ENCODE peak calls at places on chromosomes 12 and 14, in five cellular contexts. One of them, this sample, is unnamed.

GRCh38 chr12:127628655-127629054 is 638.3 kb upstream of the TMEM132C start:
- DNase-seq in K562: no peak
- DNase-seq in SK-N-SH: no peak
- DNase-seq in HepG2: no peak
- DNase-seq in HCT116: no peak
- DNase-seq in this sample: no peak

GRCh38 chr12:1551496-1551895 is 42.9 kb downstream of the FBXL14 start:
- DNase-seq in HCT116: no peak
- DNase-seq in SK-N-SH: no peak
- DNase-seq in HepG2: no peak
- DNase-seq in K562: no peak
- DNase-seq in this sample: no peak

GRCh38 chr14:23033801-23034497 is 751 bp downstream of the PSMB5 start:
- DNase-seq in HCT116: no peak
- DNase-seq in SK-N-SH: no peak
- DNase-seq in HepG2: no peak
- DNase-seq in K562: no peak
- DNase-seq in this sample: no peak

GRCh38 chr12:92402415-92402814 is 256.8 kb upstream of the BTG1 start:
- DNase-seq in HCT116: no peak
- DNase-seq in K562: no peak
- DNase-seq in SK-N-SH: no peak
- DNase-seq in HepG2: no peak
- DNase-seq in this sample: no peak

GRCh38 chr14:64788706-64789105 is 84.5 kb downstream of the PLEKHG3 start:
- DNase-seq in SK-N-SH: no peak
- DNase-seq in HCT116: peak
- DNase-seq in K562: no peak
- DNase-seq in HepG2: no peak
- DNase-seq in this sample: no peak

GRCh38 chr14:103890052-103890371 is 38.2 kb upstream of the TDRD9 start:
- DNase-seq in HepG2: no peak
- DNase-seq in SK-N-SH: no peak
- DNase-seq in HCT116: no peak
- DNase-seq in K562: no peak
- DNase-seq in this sample: no peak

GRCh38 chr12:107564946-107565345 is 120.7 kb upstream of the PWP1 start:
- DNase-seq in SK-N-SH: no peak
- DNase-seq in HepG2: peak
- DNase-seq in HCT116: peak
- DNase-seq in K562: no peak
- DNase-seq in this sample: peak

GRCh38 chr14:71721791-71722190 is 210.4 kb upstream of the RGS6 start:
- DNase-seq in HCT116: no peak
- DNase-seq in K562: no peak
- DNase-seq in SK-N-SH: no peak
- DNase-seq in HepG2: no peak
- DNase-seq in this sample: no peak

GRCh38 chr14:90299408-90299807 is 32.3 kb downstream of the NRDE2 start:
- DNase-seq in K562: no peak
- DNase-seq in HCT116: no peak
- DNase-seq in SK-N-SH: no peak
- DNase-seq in HepG2: no peak
- DNase-seq in this sample: no peak

GRCh38 chr12:6533653-6534157 is 612 bp upstream of the GAPDH start:
- DNase-seq in K562: peak
- DNase-seq in HepG2: peak
- DNase-seq in SK-N-SH: peak
- DNase-seq in HCT116: peak
- DNase-seq in this sample: peak

GRCh38 chr14:33776871-33777270 is 174.0 kb downstream of the EGLN3 start:
- DNase-seq in HCT116: no peak
- DNase-seq in K562: no peak
- DNase-seq in SK-N-SH: no peak
- DNase-seq in HepG2: no peak
- DNase-seq in this sample: no peak

GRCh38 chr14:55893695-55894094 is 224.5 kb upstream of the PELI2 start:
- DNase-seq in K562: no peak
- DNase-seq in HepG2: no peak
- DNase-seq in SK-N-SH: no peak
- DNase-seq in HCT116: no peak
- DNase-seq in this sample: no peak

GRCh38 chr12:12442548-12443071 is 85.7 kb downstream of the BORCS5 start:
- DNase-seq in SK-N-SH: no peak
- DNase-seq in HepG2: no peak
- DNase-seq in K562: peak
- DNase-seq in HCT116: peak
- DNase-seq in this sample: no peak

GRCh38 chr12:131636266-131636665 is 74.6 kb upstream of the SFSWAP start:
- DNase-seq in HepG2: no peak
- DNase-seq in HCT116: no peak
- DNase-seq in K562: no peak
- DNase-seq in SK-N-SH: no peak
- DNase-seq in this sample: no peak

GRCh38 chr14:26963696-26964095 is 365.9 kb upstream of the NOVA1 start:
- DNase-seq in SK-N-SH: no peak
- DNase-seq in K562: no peak
- DNase-seq in HCT116: no peak
- DNase-seq in HepG2: no peak
- DNase-seq in this sample: no peak

GRCh38 chr12:65756956-65757511 is 67.2 kb upstream of the HMGA2 start:
- DNase-seq in HepG2: no peak
- DNase-seq in SK-N-SH: no peak
- DNase-seq in K562: no peak
- DNase-seq in HCT116: no peak
- DNase-seq in this sample: no peak

GRCh38 chr14:32588448-32589320 is 259.6 kb downstream of the AKAP6 start:
- DNase-seq in K562: peak
- DNase-seq in HepG2: peak
- DNase-seq in SK-N-SH: peak
- DNase-seq in HCT116: peak
- DNase-seq in this sample: peak

GRCh38 chr14:69617796-69618195 is 6.4 kb downstream of the SUSD6 start:
- DNase-seq in K562: no peak
- DNase-seq in HepG2: no peak
- DNase-seq in HCT116: no peak
- DNase-seq in SK-N-SH: no peak
- DNase-seq in this sample: no peak

GRCh38 chr14:93970589-93970966 is 5.8 kb downstream of the ASB2 start:
- DNase-seq in HepG2: peak
- DNase-seq in HCT116: peak
- DNase-seq in K562: no peak
- DNase-seq in SK-N-SH: peak
- DNase-seq in this sample: peak

GRCh38 chr12:108478611-108479010 is 36.5 kb upstream of the FICD start:
- DNase-seq in HepG2: no peak
- DNase-seq in K562: no peak
- DNase-seq in HCT116: no peak
- DNase-seq in SK-N-SH: no peak
- DNase-seq in this sample: no peak

GRCh38 chr14:71588028-71588427 is 344.2 kb upstream of the RGS6 start:
- DNase-seq in K562: no peak
- DNase-seq in HepG2: no peak
- DNase-seq in HCT116: no peak
- DNase-seq in SK-N-SH: no peak
- DNase-seq in this sample: no peak

GRCh38 chr14:67539116-67539515 is 6.0 kb downstream of the PLEKHH1 start:
- DNase-seq in HCT116: no peak
- DNase-seq in SK-N-SH: no peak
- DNase-seq in K562: no peak
- DNase-seq in HepG2: no peak
- DNase-seq in this sample: no peak

DNA sequence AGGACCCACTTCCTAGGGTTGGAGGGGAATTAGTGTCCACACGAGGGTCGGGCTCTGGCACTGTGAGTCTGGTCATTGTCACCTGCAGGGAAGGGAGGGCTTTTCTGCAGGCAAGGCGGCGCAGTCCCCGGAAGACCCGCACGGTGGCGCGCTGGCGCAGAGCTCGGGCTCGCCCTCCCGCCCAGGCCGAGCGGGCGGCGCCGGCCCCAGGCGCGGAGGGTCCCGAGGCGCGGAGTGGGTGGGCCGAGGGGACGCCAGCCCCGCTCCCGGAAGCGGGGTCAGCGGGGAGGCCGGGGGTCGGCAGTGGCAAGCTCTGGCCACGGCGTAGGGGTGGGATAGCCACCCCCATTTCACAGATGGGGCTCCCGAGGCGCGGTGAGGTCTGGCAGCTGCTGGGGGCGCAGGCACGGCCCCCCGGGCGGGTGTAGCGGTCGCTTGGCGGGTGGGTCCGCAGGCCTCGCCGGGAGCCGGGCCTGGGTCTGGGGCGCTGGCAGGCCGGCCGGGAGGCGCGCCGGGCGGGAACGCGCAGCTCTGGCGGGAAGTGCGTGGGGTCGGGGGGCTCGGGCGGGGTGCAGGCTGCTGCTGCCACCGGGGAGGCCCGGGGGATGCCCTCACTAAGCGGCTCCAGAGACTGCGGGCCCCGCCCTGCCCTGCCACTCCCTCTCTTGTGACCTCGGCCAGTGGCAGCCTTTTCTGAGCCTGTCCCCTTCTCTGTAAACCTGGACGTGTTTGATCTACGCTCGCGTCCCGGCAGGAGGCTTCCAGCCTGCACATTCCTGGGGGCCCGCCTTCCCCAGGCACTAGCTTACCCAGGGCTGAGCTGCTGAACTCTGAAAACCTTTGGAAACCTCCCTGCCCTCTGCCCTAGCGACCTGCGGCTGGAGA is 46.1 kb downstream of the CYP46A1 start:
- DNase-seq in HCT116: no peak
- DNase-seq in K562: peak
- DNase-seq in HepG2: peak
- DNase-seq in SK-N-SH: peak
- DNase-seq in this sample: peak
- TF ChIP-seq JUND in HCT116: no peak
- TF ChIP-seq JUND in K562: no peak
- TF ChIP-seq JUND in HepG2: no peak
- TF ChIP-seq JUND in SK-N-SH: no peak
- TF ChIP-seq JUND in this sample: no peak

GRCh38 chr14:83467811-83468210 is 1934.2 kb upstream of the SEL1L start:
- DNase-seq in SK-N-SH: no peak
- DNase-seq in HepG2: no peak
- DNase-seq in HCT116: no peak
- DNase-seq in K562: no peak
- DNase-seq in this sample: no peak
- TF ChIP-seq JUND in SK-N-SH: no peak
- TF ChIP-seq JUND in HepG2: no peak
- TF ChIP-seq JUND in HCT116: no peak
- TF ChIP-seq JUND in K562: no peak
- TF ChIP-seq JUND in this sample: no peak

GRCh38 chr12:31220633-31221565 is 105.1 kb downstream of the SINHCAF start:
- DNase-seq in HepG2: no peak
- DNase-seq in SK-N-SH: no peak
- DNase-seq in HCT116: no peak
- DNase-seq in K562: no peak
- DNase-seq in this sample: no peak
- TF ChIP-seq JUND in HepG2: no peak
- TF ChIP-seq JUND in SK-N-SH: no peak
- TF ChIP-seq JUND in HCT116: no peak
- TF ChIP-seq JUND in K562: no peak
- TF ChIP-seq JUND in this sample: no peak

GRCh38 chr12:236445-236844 is 22.5 kb upstream of the SLC6A12 start:
- DNase-seq in HepG2: no peak
- DNase-seq in HCT116: no peak
- DNase-seq in K562: no peak
- DNase-seq in SK-N-SH: no peak
- DNase-seq in this sample: no peak
- TF ChIP-seq JUND in HepG2: no peak
- TF ChIP-seq JUND in HCT116: no peak
- TF ChIP-seq JUND in K562: no peak
- TF ChIP-seq JUND in SK-N-SH: no peak
- TF ChIP-seq JUND in this sample: no peak

This sample was measured in T47D.